ENCODE peak calls at places on chromosomes 4 and X, in ten cellular contexts. Y, G, A, P, M, Q, V, T, U and F are unnamed samples.

GRCh38 chr4:156971623-156972369 is at the start of gene PDGFC:
- DNase-seq in P (peak), G (peak), U (peak), T (peak), A (no peak), Y (peak), M (peak), V (peak), Q (peak), F (peak)

GRCh38 chrX:97551821-97552220 is 668.1 kb downstream of the RPA4 start:
- DNase-seq in U (no peak), Y (no peak), V (no peak), A (no peak), Q (no peak), M (no peak), G (no peak), P (no peak), T (no peak), F (no peak)

GRCh38 chr4:127888559-127888958 is 7.9 kb downstream of the PLK4 start:
- DNase-seq in A (no peak), T (no peak), P (no peak), G (no peak), V (no peak), Y (no peak), U (no peak), Q (no peak), M (peak), F (no peak)

GRCh38 chr4:183110244-183110643 is 11.2 kb downstream of the WWC2 start:
- DNase-seq in T (no peak), U (no peak), G (no peak), Q (no peak), P (no peak), Y (no peak), M (no peak), A (no peak), V (no peak), F (no peak)

GRCh38 chrX:96563663-96564062 is 121.0 kb upstream of the DIAPH2 start:
- DNase-seq in A (no peak), U (no peak), Y (peak), T (no peak), V (no peak), P (no peak), Q (peak), G (no peak), M (no peak), F (no peak)

GRCh38 chr4:54959656-54960055 is 165.7 kb downstream of the KDR start:
- DNase-seq in T (no peak), A (no peak), P (no peak), U (no peak), V (no peak), Q (no peak), G (no peak), Y (peak), M (no peak), F (no peak)

GRCh38 chr4:166957451-166957850 is 276.8 kb downstream of the SPOCK3 start:
- DNase-seq in A (no peak), M (no peak), Y (no peak), P (no peak), U (no peak), T (no peak), V (no peak), Q (no peak), G (no peak), F (no peak)

GRCh38 chr4:80492761-80493160 is 157.2 kb downstream of the CFAP299 start:
- DNase-seq in M (no peak), G (no peak), Y (no peak), T (no peak), P (no peak), A (no peak), Q (no peak), V (no peak), U (no peak), F (no peak)

GRCh38 chr4:7190668-7191545 is 1.4 kb upstream of the SORCS2 start:
- DNase-seq in V (no peak), Q (no peak), G (peak), U (peak), T (no peak), P (no peak), A (no peak), M (no peak), Y (no peak), F (no peak)

GRCh38 chr4:15376594-15376993 is 51.2 kb upstream of the C1QTNF7 start:
- DNase-seq in V (no peak), G (no peak), P (no peak), Y (no peak), M (no peak), U (no peak), Q (no peak), T (no peak), A (no peak), F (no peak)

GRCh38 chr4:1297456-1298325 is 8.0 kb downstream of the MAEA start:
- DNase-seq in Q (no peak), T (no peak), M (no peak), P (no peak), G (no peak), Y (no peak), V (no peak), U (no peak), A (no peak), F (no peak)

GRCh38 chr4:37976513-37976912 is 16.3 kb downstream of the PTTG2 start:
- DNase-seq in Y (peak), M (no peak), Q (no peak), G (no peak), T (no peak), P (no peak), U (peak), A (no peak), V (no peak), F (no peak)

GRCh38 chrX:48789366-48790220 is 3.2 kb downstream of the GATA1 start:
- DNase-seq in P (no peak), M (no peak), Q (no peak), Y (no peak), A (no peak), T (no peak), V (no peak), U (no peak), G (no peak), F (no peak)

GRCh38 chr4:6493668-6494304 is 21.4 kb upstream of the PPP2R2C start:
- DNase-seq in M (no peak), Q (no peak), T (no peak), G (peak), U (peak), P (no peak), V (no peak), A (no peak), Y (peak), F (no peak)

GRCh38 chr4:173301518-173302201 is 32.5 kb downstream of the HMGB2 start:
- DNase-seq in Y (peak), A (no peak), M (no peak), V (no peak), Q (no peak), G (no peak), T (no peak), P (no peak), U (peak), F (no peak)

GRCh38 chr4:7764466-7764865 is 175.2 kb downstream of the AFAP1 start:
- DNase-seq in Q (no peak), Y (no peak), V (no peak), M (no peak), P (no peak), U (no peak), A (no peak), T (no peak), G (no peak), F (no peak)

GRCh38 chr4:181676546-181676945 is 566.7 kb upstream of the TENM3 start:
- DNase-seq in P (no peak), M (no peak), G (no peak), V (no peak), A (no peak), U (no peak), Y (no peak), T (no peak), Q (no peak), F (no peak)

GRCh38 chr4:111806331-111806730 is 338.9 kb upstream of the FAM241A start:
- DNase-seq in Q (no peak), V (no peak), G (peak), A (no peak), U (no peak), T (no peak), M (no peak), P (no peak), Y (no peak), F (no peak)

GRCh38 chrX:16610121-16610565 is 39.8 kb upstream of the S100G start:
- DNase-seq in T (no peak), A (no peak), G (no peak), Y (peak), M (no peak), Q (no peak), V (no peak), P (no peak), U (no peak), F (no peak)

GRCh38 chr4:1523907-1524636 is 117.8 kb upstream of the NKX1-1 start:
- DNase-seq in P (no peak), G (no peak), M (no peak), V (no peak), U (no peak), Y (no peak), Q (no peak), T (no peak), A (no peak), F (no peak)

GRCh38 chrX:43693602-43694406 is 37.7 kb downstream of the MAOA start:
- DNase-seq in G (no peak), Q (peak), P (no peak), M (peak), U (peak), V (no peak), T (no peak), A (no peak), Y (no peak), F (no peak)

GRCh38 chr4:163598028-163598427 is 103.5 kb downstream of the TMA16 start:
- DNase-seq in P (no peak), Q (no peak), T (no peak), G (no peak), U (no peak), V (no peak), A (no peak), Y (no peak), M (no peak), F (no peak)

GRCh38 chr4:17865866-17866363 is 55.1 kb downstream of the NCAPG start:
- DNase-seq in V (no peak), Q (no peak), M (no peak), P (no peak), Y (no peak), U (no peak), G (no peak), T (no peak), A (no peak), F (no peak)

GRCh38 chr4:54513231-54513630 is 144.5 kb upstream of the KIT start:
- DNase-seq in U (no peak), Y (peak), Q (no peak), M (no peak), P (no peak), A (no peak), T (peak), V (no peak), G (no peak), F (no peak)